ENCODE peak calls at places on chromosomes 7 and 10, in nine cellular contexts. Y is HS-5, B is BE2C, J is HT1080, U is HFF-Myc, N is HEK293T, A is left cardiac atrium, I is left ventricle myocardium inferior, P is WTC11. D is an unnamed sample.

GRCh38 chr7:25619963-25620799 is 391.9 kb upstream of the NPVF start:
- DNase-seq in Y (no peak), B (peak), J (no peak), U (no peak), N (no peak), A (peak), I (peak), P (no peak), D (peak)

GRCh38 chr10:11609492-11610093 is 1.9 kb downstream of the USP6NL start:
- DNase-seq in Y (no peak), B (no peak), J (no peak), U (no peak), N (no peak), A (no peak), I (no peak), P (no peak), D (no peak)

GRCh38 chr10:27252267-27253000 is 11.8 kb upstream of the ACBD5 start:
- DNase-seq in Y (no peak), B (no peak), J (no peak), U (no peak), N (no peak), A (peak), I (peak), P (peak), D (no peak)

GRCh38 chr7:155377837-155378579 is 79.9 kb upstream of the EN2 start:
- DNase-seq in Y (no peak), B (no peak), J (no peak), U (no peak), N (no peak), A (no peak), I (no peak), P (peak), D (no peak)

GRCh38 chr10:55410415-55410885 is 609.4 kb upstream of the PCDH15 start:
- DNase-seq in Y (no peak), B (peak), J (peak), U (no peak), N (peak), A (peak), I (peak), P (peak), D (no peak)

GRCh38 chr7:47956220-47956619 is 8.0 kb upstream of the PKD1L1 start:
- DNase-seq in Y (no peak), B (no peak), J (no peak), U (no peak), N (no peak), A (no peak), I (no peak), P (no peak), D (no peak)

GRCh38 chr7:3300221-3300650 is 816 bp upstream of the SDK1 start:
- DNase-seq in Y (no peak), B (no peak), J (no peak), U (peak), N (peak), A (no peak), I (no peak), P (peak), D (no peak)

GRCh38 chr10:77711683-77712049 is 74.1 kb upstream of the KCNMA1 start:
- DNase-seq in Y (no peak), B (no peak), J (no peak), U (no peak), N (no peak), A (no peak), I (no peak), P (no peak), D (no peak)

GRCh38 chr7:143214789-143215679 is 6.8 kb upstream of the TAS2R40 start:
- DNase-seq in Y (peak), B (peak), J (peak), U (peak), N (peak), A (peak), I (no peak), P (peak), D (peak)

GRCh38 chr10:116769791-116770190 is 27.4 kb upstream of the HSPA12A start:
- DNase-seq in Y (no peak), B (no peak), J (no peak), U (no peak), N (no peak), A (no peak), I (no peak), P (no peak), D (no peak)

GRCh38 chr7:29723599-29723998 is 82.7 kb upstream of the WIPF3 start:
- DNase-seq in Y (no peak), B (no peak), J (peak), U (peak), N (no peak), A (no peak), I (no peak), P (no peak), D (no peak)

GRCh38 chr10:16965740-16966447 is 148.7 kb upstream of the RSU1 start:
- DNase-seq in Y (peak), B (no peak), J (peak), U (peak), N (no peak), A (peak), I (no peak), P (no peak), D (no peak)

GRCh38 chr10:43925793-43926192 is 277.1 kb upstream of the ZNF32 start:
- DNase-seq in Y (no peak), B (no peak), J (no peak), U (no peak), N (no peak), A (no peak), I (no peak), P (no peak), D (no peak)

GRCh38 chr10:48821692-48822091 is 117.9 kb downstream of the LRRC18 start:
- DNase-seq in Y (no peak), B (no peak), J (peak), U (no peak), N (no peak), A (no peak), I (no peak), P (no peak), D (no peak)

GRCh38 chr7:101560856-101561255 is 68.2 kb downstream of the MYL10 start:
- DNase-seq in Y (no peak), B (no peak), J (no peak), U (no peak), N (no peak), A (no peak), I (no peak), P (no peak), D (no peak)

GRCh38 chr10:23826399-23826798 is 382.5 kb upstream of the KIAA1217 start:
- DNase-seq in Y (no peak), B (no peak), J (peak), U (peak), N (peak), A (peak), I (no peak), P (peak), D (peak)

GRCh38 chr7:52540041-52540440 is 495.4 kb upstream of the POM121L12 start:
- DNase-seq in Y (peak), B (peak), J (peak), U (no peak), N (no peak), A (no peak), I (no peak), P (no peak), D (peak)

GRCh38 chr7:66666313-66666952 is 37.8 kb downstream of the KCTD7 start:
- DNase-seq in Y (no peak), B (no peak), J (no peak), U (no peak), N (no peak), A (no peak), I (no peak), P (no peak), D (no peak)

GRCh38 chr10:12622016-12622415 is 272.7 kb downstream of the CAMK1D start:
- DNase-seq in Y (no peak), B (no peak), J (no peak), U (no peak), N (no peak), A (no peak), I (no peak), P (no peak), D (no peak)

GRCh38 chr7:126488043-126488442 is 764.7 kb downstream of the GRM8 start:
- DNase-seq in Y (no peak), B (no peak), J (no peak), U (no peak), N (no peak), A (no peak), I (no peak), P (no peak), D (no peak)

GRCh38 chr10:125773702-125774101 is 1.9 kb downstream of the MMP21 start:
- DNase-seq in Y (no peak), B (no peak), J (no peak), U (no peak), N (no peak), A (no peak), I (no peak), P (no peak), D (no peak)

GRCh38 chr7:47571355-47572100 is 10.4 kb downstream of the TNS3 start:
- DNase-seq in Y (no peak), B (peak), J (no peak), U (no peak), N (no peak), A (peak), I (peak), P (no peak), D (no peak)